ENCODE peak calls at places on chromosomes 7 and 10, in four cellular contexts. X is AG04449, R is BJ, Q is right lobe of liver. I is an unnamed sample.

GRCh38 chr7:45417268-45417667 is 156.9 kb upstream of the ADCY1 start:
- DNase-seq in X (no peak), R (no peak), Q (no peak), I (no peak)

GRCh38 chr7:77351539-77352004 is 64.6 kb downstream of the GSAP start:
- DNase-seq in X (no peak), R (no peak), Q (peak; percentile 52), I (peak; percentile 96)

GRCh38 chr10:3612183-3613001 is 172.6 kb downstream of the KLF6 start:
- DNase-seq in X (no peak), R (no peak), Q (no peak), I (no peak)

GRCh38 chr7:50359995-50360925 is 55.7 kb downstream of the IKZF1 start:
- DNase-seq in X (no peak), R (no peak), Q (no peak), I (no peak)

GRCh38 chr7:19958309-19958896 is 185.0 kb upstream of the TMEM196 start:
- DNase-seq in X (peak; percentile 26), R (peak; percentile 81), Q (no peak), I (no peak)

GRCh38 chr7:83976302-83976701 is 218.3 kb downstream of the SEMA3A start:
- DNase-seq in X (no peak), R (no peak), Q (no peak), I (peak; percentile 43)

GRCh38 chr10:3803884-3804741 is 19.1 kb upstream of the KLF6 start:
- DNase-seq in X (no peak), R (no peak), Q (no peak), I (no peak)

GRCh38 chr7:138698281-138698680 is 2.9 kb downstream of the SVOPL start:
- DNase-seq in X (no peak), R (no peak), Q (no peak), I (no peak)

GRCh38 chr7:138579671-138580070 is 119.6 kb downstream of the TRIM24 start:
- DNase-seq in X (no peak), R (no peak), Q (no peak), I (no peak)

GRCh38 chr7:45691155-45691656 is 117.0 kb downstream of the ADCY1 start:
- DNase-seq in X (no peak), R (no peak), Q (peak; percentile 59), I (no peak)

GRCh38 chr7:108535257-108535656 is 9.3 kb upstream of the PNPLA8 start:
- DNase-seq in X (no peak), R (no peak), Q (no peak), I (no peak)

GRCh38 chr7:151168022-151168786 is 710 bp upstream of the GBX1 start:
- DNase-seq in X (no peak), R (no peak), Q (no peak), I (peak; percentile 30)

GRCh38 chr7:150378115-150378852 is 846 bp upstream of the ZNF775 start:
- DNase-seq in X (no peak), R (no peak), Q (peak; percentile 73), I (peak; percentile 77)

GRCh38 chr10:76308946-76309529 is 877.6 kb downstream of the LRMDA start:
- DNase-seq in X (no peak), R (no peak), Q (no peak), I (no peak)

GRCh38 chr10:113017375-113017774 is 67.3 kb downstream of the TCF7L2 start:
- DNase-seq in X (no peak), R (no peak), Q (no peak), I (no peak)

GRCh38 chr7:101863598-101863997 is 46.2 kb downstream of the CUX1 start:
- DNase-seq in X (no peak), R (no peak), Q (no peak), I (no peak)

GRCh38 chr7:2523941-2524807 is 4.6 kb downstream of the LFNG start:
- DNase-seq in X (no peak), R (no peak), Q (peak; percentile 75), I (no peak)

GRCh38 chr7:142908921-142909870 is 23.7 kb upstream of the TRPV6 start:
- DNase-seq in X (no peak), R (no peak), Q (no peak), I (peak; percentile 29)

GRCh38 chr7:22559829-22560489 is 60.0 kb upstream of the STEAP1B start:
- DNase-seq in X (no peak), R (no peak), Q (no peak), I (peak; percentile 84)

GRCh38 chr7:129684777-129685176 is 73.3 kb downstream of the NRF1 start:
- DNase-seq in X (no peak), R (no peak), Q (no peak), I (no peak)

GRCh38 chr7:82760092-82760491 is 316.5 kb upstream of the CACNA2D1 start:
- DNase-seq in X (no peak), R (no peak), Q (no peak), I (no peak)

GRCh38 chr7:17434191-17434590 is 135.7 kb downstream of the AHR start:
- DNase-seq in X (no peak), R (no peak), Q (no peak), I (no peak)

GRCh38 chr7:30831936-30832335 is 60.7 kb downstream of the MINDY4 start:
- DNase-seq in X (no peak), R (no peak), Q (no peak), I (no peak)

GRCh38 chr7:69596723-69597277 is 1.5 kb upstream of the AUTS2 start:
- DNase-seq in X (no peak), R (no peak), Q (no peak), I (no peak)

GRCh38 chr7:130838738-130839137 is 104.7 kb upstream of the KLF14 start:
- DNase-seq in X (peak; percentile 90), R (peak; percentile 99), Q (no peak), I (peak; percentile 67)

GRCh38 chr7:7642081-7642480 is 1.5 kb downstream of the UMAD1 start:
- DNase-seq in X (no peak), R (no peak), Q (no peak), I (no peak)

GRCh38 chr7:117157121-117157870 is 165.6 kb downstream of the WNT2 start:
- DNase-seq in X (peak; percentile 82), R (peak; percentile 46), Q (peak; percentile 70), I (no peak)

GRCh38 chr7:130381468-130382312 is 1.4 kb downstream of the CPA1 start:
- DNase-seq in X (no peak), R (no peak), Q (no peak), I (no peak)

GRCh38 chr7:98827258-98827657 is 42.6 kb downstream of the TMEM130 start:
- DNase-seq in X (no peak), R (no peak), Q (no peak), I (no peak)

GRCh38 chr7:99137418-99138180 is 6.3 kb downstream of the SMURF1 start:
- DNase-seq in X (no peak), R (no peak), Q (no peak), I (no peak)

GRCh38 chr7:155739538-155740140 is 72.6 kb downstream of the SHH start:
- DNase-seq in X (no peak), R (no peak), Q (no peak), I (no peak)

GRCh38 chr7:151025924-151026671 is 1.8 kb upstream of the ATG9B start:
- DNase-seq in X (no peak), R (no peak), Q (no peak), I (no peak)

GRCh38 chr10:7014721-7015120 is 396.1 kb downstream of the SFMBT2 start:
- DNase-seq in X (no peak), R (no peak), Q (no peak), I (no peak)

GRCh38 chr7:80858141-80858903 is 60.5 kb downstream of the SEMA3C start:
- DNase-seq in X (no peak), R (no peak), Q (no peak), I (peak; percentile 8)

GRCh38 chr10:62037890-62038608 is 136.6 kb downstream of the ARID5B start:
- DNase-seq in X (no peak), R (no peak), Q (no peak), I (no peak)

GRCh38 chr7:111933614-111934013 is 272.6 kb downstream of the DOCK4 start:
- DNase-seq in X (no peak), R (peak; percentile 57), Q (no peak), I (no peak)

GRCh38 chr10:117746541-117747195 is 204.1 kb downstream of the EMX2 start:
- DNase-seq in X (no peak), R (no peak), Q (no peak), I (no peak)

GRCh38 chr10:132588301-132589013 is 50.9 kb downstream of the INPP5A start:
- DNase-seq in X (no peak), R (no peak), Q (no peak), I (peak; percentile 43)
- H3K4me3 ChIP-seq in X (no peak overlapping the region), R (no peak overlapping the region), Q (no peak overlapping the region), I (no peak overlapping the region)

GRCh38 chr10:101261702-101262101 is 32.4 kb upstream of the LBX1 start:
- DNase-seq in X (no peak), R (no peak), Q (no peak), I (no peak)
- TF ChIP-seq CTCF in X (no peak), R (no peak), Q (no peak), I (no peak)

DNA sequence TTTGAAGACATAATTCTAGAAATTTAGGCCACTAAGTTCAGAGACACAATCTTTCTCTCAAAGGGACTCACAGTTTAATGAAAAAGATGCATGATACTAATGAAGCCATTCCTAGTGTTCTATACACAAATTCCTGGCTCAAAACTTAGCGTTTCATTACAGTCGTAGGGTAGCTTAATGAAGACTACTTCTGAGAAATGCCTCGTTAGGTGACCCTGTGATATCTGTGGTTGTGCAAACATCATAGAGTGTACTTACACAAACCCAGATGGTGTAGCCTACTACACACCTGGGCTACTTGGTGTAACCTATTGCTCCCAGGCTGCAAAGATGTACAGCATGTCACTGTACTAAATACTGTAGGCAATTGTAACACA is 488 bp upstream of the CHCHD3 start:
- DNase-seq in X (no peak), R (no peak), Q (no peak), I (no peak)
- H3K4me3 ChIP-seq in X (no peak overlapping the region), R (no peak overlapping the region), Q (no peak overlapping the region), I (peak overlapping the region; percentile 35)

GRCh38 chr7:107047902-107048782 is 3.6 kb downstream of the PRKAR2B start:
- DNase-seq in X (no peak), R (no peak), Q (no peak), I (no peak)
- TF ChIP-seq CTCF in X (no peak), R (no peak), Q (no peak), I (peak; percentile 28)

I was measured in GM12865.